ENCODE peak calls at places on chromosomes 6 and 20, in six cellular contexts. C, X, U, S, D and H are unnamed samples.

GRCh38 chr20:19015890-19016465 is 196.5 kb upstream of the SLC24A3 start:
- DNase-seq in C (no peak), X (no peak), U (no peak), S (no peak), D (no peak), H (no peak)

GRCh38 chr6:11236351-11236750 is 3.9 kb upstream of the NEDD9 start:
- DNase-seq in C (no peak), X (peak), U (no peak), S (no peak), D (no peak), H (no peak)

GRCh38 chr6:15491986-15492269 is 170.9 kb downstream of the DTNBP1 start:
- DNase-seq in C (no peak), X (no peak), U (no peak), S (no peak), D (no peak), H (no peak)

GRCh38 chr20:59784365-59785117 is 148.9 kb downstream of the SYCP2 start:
- DNase-seq in C (no peak), X (no peak), U (no peak), S (no peak), D (no peak), H (no peak)

GRCh38 chr6:122289721-122290501 is 109.5 kb upstream of the HSF2 start:
- DNase-seq in C (no peak), X (peak), U (peak), S (no peak), D (no peak), H (no peak)

GRCh38 chr6:137657351-137657911 is 163.2 kb upstream of the OLIG3 start:
- DNase-seq in C (no peak), X (no peak), U (no peak), S (peak), D (no peak), H (no peak)

GRCh38 chr6:84653027-84653551 is 111.3 kb downstream of the TBX18 start:
- DNase-seq in C (no peak), X (no peak), U (no peak), S (no peak), D (no peak), H (no peak)

GRCh38 chr20:17611290-17611539 is 41.3 kb downstream of the DSTN start:
- DNase-seq in C (no peak), X (no peak), U (no peak), S (peak), D (no peak), H (no peak)

GRCh38 chr6:38078671-38079070 is 259.1 kb downstream of the ZFAND3 start:
- DNase-seq in C (no peak), X (peak), U (no peak), S (no peak), D (no peak), H (no peak)

GRCh38 chr6:147222160-147222838 is 18.1 kb downstream of the STXBP5 start:
- DNase-seq in C (no peak), X (peak), U (no peak), S (no peak), D (no peak), H (no peak)

GRCh38 chr6:107603029-107603428 is 113.1 kb downstream of the SOBP start:
- DNase-seq in C (no peak), X (no peak), U (no peak), S (no peak), D (no peak), H (no peak)

GRCh38 chr6:3835055-3835731 is 14.0 kb upstream of the FAM50B start:
- DNase-seq in C (no peak), X (peak), U (no peak), S (no peak), D (peak), H (no peak)

GRCh38 chr20:21719592-21720214 is 14.2 kb downstream of the PAX1 start:
- DNase-seq in C (peak), X (peak), U (peak), S (peak), D (peak), H (peak)

GRCh38 chr6:50653253-50653652 is 60.1 kb upstream of the TFAP2D start:
- DNase-seq in C (no peak), X (no peak), U (no peak), S (no peak), D (no peak), H (no peak)

GRCh38 chr6:13681305-13682061 is 30.2 kb downstream of the RANBP9 start:
- DNase-seq in C (no peak), X (no peak), U (no peak), S (no peak), D (no peak), H (peak)

GRCh38 chr6:115768469-115768868 is 292.2 kb downstream of the FRK start:
- DNase-seq in C (no peak), X (no peak), U (no peak), S (no peak), D (no peak), H (no peak)

GRCh38 chr6:133889557-133890301 is 816 bp downstream of the TCF21 start:
- DNase-seq in C (no peak), X (peak), U (no peak), S (no peak), D (no peak), H (no peak)

GRCh38 chr6:15500078-15500740 is 162.6 kb downstream of the DTNBP1 start:
- DNase-seq in C (no peak), X (no peak), U (no peak), S (no peak), D (peak), H (no peak)

GRCh38 chr6:10518461-10519216 is 2.5 kb upstream of the GCNT2 start:
- DNase-seq in C (peak), X (peak), U (no peak), S (peak), D (no peak), H (no peak)

GRCh38 chr20:50405915-50406609 is 104.1 kb upstream of the PTPN1 start:
- DNase-seq in C (no peak), X (peak), U (no peak), S (no peak), D (no peak), H (no peak)

GRCh38 chr6:121686611-121687023 is 251.2 kb downstream of the GJA1 start:
- DNase-seq in C (no peak), X (no peak), U (no peak), S (no peak), D (no peak), H (no peak)

GRCh38 chr6:47413752-47414516 is 63.7 kb upstream of the CD2AP start:
- DNase-seq in C (peak), X (peak), U (peak), S (peak), D (no peak), H (peak)

GRCh38 chr20:5205348-5206210 is 78.8 kb downstream of the CDS2 start:
- DNase-seq in C (peak), X (peak), U (peak), S (peak), D (peak), H (peak)

GRCh38 chr20:40682104-40683045 is 6.7 kb downstream of the MAFB start:
- DNase-seq in C (no peak), X (peak), U (no peak), S (no peak), D (peak), H (no peak)

GRCh38 chr6:4370066-4370465 is 234.7 kb upstream of the ECI2 start:
- DNase-seq in C (no peak), X (peak), U (peak), S (peak), D (no peak), H (no peak)

GRCh38 chr6:31058128-31058894 is 48.0 kb downstream of the MUC22 start:
- DNase-seq in C (peak), X (peak), U (peak), S (peak), D (no peak), H (no peak)

GRCh38 chr6:131758920-131759319 is 48.1 kb upstream of the CTAGE9 start:
- DNase-seq in C (no peak), X (no peak), U (peak), S (no peak), D (no peak), H (no peak)

GRCh38 chr20:61718361-61718760 is 347.3 kb downstream of the TAF4 start:
- DNase-seq in C (no peak), X (no peak), U (no peak), S (no peak), D (peak), H (no peak)

GRCh38 chr6:45966797-45967196 is 48.9 kb downstream of the CLIC5 start:
- DNase-seq in C (no peak), X (no peak), U (no peak), S (no peak), D (no peak), H (no peak)

GRCh38 chr6:150286919-150287318 is 81.9 kb upstream of the IYD start:
- DNase-seq in C (no peak), X (no peak), U (no peak), S (no peak), D (no peak), H (no peak)

GRCh38 chr20:7667194-7667593 is 273.1 kb downstream of the HAO1 start:
- DNase-seq in C (no peak), X (no peak), U (no peak), S (peak), D (no peak), H (no peak)

GRCh38 chr6:15870354-15871043 is 207.7 kb upstream of the DTNBP1 start:
- DNase-seq in C (no peak), X (peak), U (no peak), S (no peak), D (no peak), H (no peak)

GRCh38 chr6:106512048-106512957 is 117.0 kb downstream of the RTN4IP1 start:
- DNase-seq in C (peak), X (peak), U (no peak), S (peak), D (peak), H (no peak)

GRCh38 chr6:106511274-106512047 is 117.8 kb downstream of the RTN4IP1 start:
- DNase-seq in C (peak), X (peak), U (no peak), S (peak), D (peak), H (no peak)

GRCh38 chr6:106508836-106509235 is 120.5 kb downstream of the RTN4IP1 start:
- DNase-seq in C (no peak), X (peak), U (no peak), S (peak), D (no peak), H (no peak)

GRCh38 chr6:106509420-106510089 is 119.7 kb downstream of the RTN4IP1 start:
- DNase-seq in C (no peak), X (peak), U (no peak), S (no peak), D (no peak), H (no peak)

DNA sequence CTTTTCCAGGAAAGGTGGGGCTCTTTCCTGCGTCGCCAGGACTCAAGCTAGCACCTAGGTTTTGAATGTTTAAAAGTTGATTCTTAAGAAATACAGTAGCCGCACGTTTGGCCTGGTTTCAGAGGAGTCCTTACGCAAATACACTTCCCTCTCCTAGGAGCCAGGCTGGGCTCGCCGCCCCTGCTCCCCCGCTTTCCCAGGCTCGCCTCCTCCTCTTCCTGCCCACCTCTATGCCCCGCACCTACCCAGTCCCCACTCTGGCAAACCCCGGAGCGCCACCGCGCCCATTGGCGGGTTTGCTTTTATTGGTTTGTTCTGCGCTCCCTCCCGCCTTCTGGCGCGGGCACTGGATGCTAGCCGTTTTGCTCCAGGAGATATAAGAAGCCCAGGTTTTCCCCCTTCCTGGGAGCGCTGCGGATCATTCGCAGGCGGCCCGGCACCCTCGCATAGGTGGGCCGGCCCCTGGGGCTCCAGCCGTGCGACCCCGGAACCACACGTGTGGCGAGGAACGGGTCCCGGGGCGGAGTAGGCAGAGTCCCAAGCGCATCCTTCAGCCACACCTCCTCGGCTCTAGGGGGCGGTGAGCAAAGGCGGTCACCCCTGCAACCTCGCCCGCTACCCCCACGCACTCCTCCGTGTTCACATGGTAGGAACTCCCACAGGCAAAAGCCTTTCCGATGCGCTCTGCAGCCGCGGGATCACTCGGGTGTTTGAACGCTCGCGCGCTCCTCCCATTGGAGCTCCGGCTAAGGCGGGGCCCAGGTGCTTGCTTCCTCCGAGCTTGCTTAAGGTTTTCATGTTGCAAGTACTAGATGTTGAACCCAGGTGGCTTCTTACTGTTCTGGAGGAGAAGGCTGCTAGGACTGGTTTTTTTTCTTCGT is 119.0 kb downstream of the RTN4IP1 start:
- DNase-seq in C (peak), X (peak), U (no peak), S (peak), D (peak), H (peak)
- TF ChIP-seq CTCF in C (no peak), X (no peak), U (peak), S (no peak), D (no peak), H (peak)

DNA sequence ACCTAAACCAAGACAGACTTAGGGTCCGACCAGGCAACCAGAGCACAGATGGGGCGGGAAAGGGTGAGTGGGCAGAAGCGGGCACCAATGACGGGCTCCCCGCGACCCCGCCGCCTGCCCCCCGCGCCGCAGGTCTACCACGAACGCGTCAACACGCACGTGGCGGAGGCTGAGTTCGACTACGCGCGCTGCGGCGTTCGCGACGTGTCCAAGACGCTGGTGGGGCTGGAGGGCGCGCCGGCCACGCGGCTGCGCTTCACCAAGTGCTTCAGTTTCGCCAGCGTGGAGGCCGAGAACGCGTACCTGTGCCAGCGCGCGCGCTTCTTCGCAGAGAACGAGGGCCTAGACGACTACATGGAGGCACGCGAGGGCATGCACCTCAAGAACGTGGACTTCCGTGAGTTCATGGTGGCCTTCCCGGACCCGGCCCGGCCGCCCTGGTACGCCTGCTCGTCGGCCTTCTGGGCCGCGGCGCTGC is 5.1 kb downstream of the TMEM151B start:
- DNase-seq in C (no peak), X (no peak), U (no peak), S (no peak), D (no peak), H (no peak)
- H3K4me3 ChIP-seq in C (no peak), X (no peak), U (no peak), S (no peak), D (no peak), H (no peak)

GRCh38 chr6:129162605-129163004 is 279.7 kb downstream of the LAMA2 start:
- DNase-seq in C (no peak), X (no peak), U (no peak), S (no peak), D (no peak), H (no peak)
- TF ChIP-seq CTCF in C (no peak), X (no peak), U (no peak), S (no peak), D (no peak), H (no peak)

GRCh38 chr6:166097914-166098522 is 69.6 kb downstream of the TBXT start:
- DNase-seq in C (peak), X (peak), U (no peak), S (peak), D (peak), H (no peak)
- H3K4me3 ChIP-seq in C (no peak), X (peak), U (peak), S (no peak), D (no peak), H (no peak)

DNA sequence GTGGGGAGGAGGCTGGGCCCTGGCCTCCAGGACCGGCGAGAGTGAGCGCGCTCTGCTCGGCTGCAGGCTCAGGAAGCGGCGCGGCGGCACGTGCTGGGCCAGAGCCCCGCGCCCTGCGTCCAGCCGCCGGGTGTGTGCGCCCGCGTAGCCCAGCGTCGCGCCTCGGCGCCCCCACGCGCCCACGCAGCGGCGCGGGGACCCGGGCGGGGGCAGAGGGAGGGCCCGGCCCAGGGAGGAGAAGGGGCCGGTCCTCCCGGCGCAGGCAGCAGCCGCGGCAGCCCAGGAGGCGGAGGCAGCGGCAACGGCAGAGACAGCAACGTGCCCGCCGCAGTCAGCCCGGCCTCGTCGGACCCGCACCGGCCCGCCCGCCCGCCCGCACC is at the start of gene EYA2:
- DNase-seq in C (no peak), X (peak), U (no peak), S (no peak), D (no peak), H (no peak)
- TF ChIP-seq CTCF in C (no peak), X (no peak), U (no peak), S (no peak), D (no peak), H (no peak)